ENCODE peak calls at places on chromosomes 16 and 17, in four cellular contexts. I is CD4-positive, CD25-positive, alpha-beta regulatory T cell; P is MG63; G is astrocyte of the spinal cord. H is an unnamed sample.

GRCh38 chr17:6108382-6108781 is 38.2 kb downstream of the WSCD1 start:
- DNase-seq in I (no peak), P (no peak), G (no peak), H (no peak)

GRCh38 chr17:81322271-81323082 is 27.4 kb upstream of the SLC38A10 start:
- DNase-seq in I (peak), P (peak), G (no peak), H (no peak)

GRCh38 chr17:42609182-42609813 is at the start of the genes RETREG3 and TUBG1:
- DNase-seq in I (peak), P (peak), G (peak), H (peak)

GRCh38 chr17:30824002-30824355 is 513 bp downstream of the CRLF3 start:
- DNase-seq in I (peak), P (peak), G (no peak), H (peak)

GRCh38 chr17:76138234-76138895 is 2.7 kb downstream of the FOXJ1 start:
- DNase-seq in I (no peak), P (no peak), G (no peak), H (no peak)

GRCh38 chr17:82338858-82339633 is 5.5 kb upstream of the SECTM1 start:
- DNase-seq in I (no peak), P (peak), G (peak), H (peak)

GRCh38 chr17:79934653-79934970 is 95.4 kb upstream of the CBX4 start:
- DNase-seq in I (no peak), P (no peak), G (no peak), H (no peak)

GRCh38 chr16:10609410-10609774 is 29.0 kb upstream of the EMP2 start:
- DNase-seq in I (no peak), P (peak), G (peak), H (peak)

GRCh38 chr17:18323007-18323406 is 7.9 kb downstream of the SMCR8 start:
- DNase-seq in I (no peak), P (peak), G (no peak), H (no peak)

GRCh38 chr17:47810200-47810821 is 11.3 kb downstream of the OSBPL7 start:
- DNase-seq in I (peak), P (peak), G (peak), H (peak)

GRCh38 chr17:18261146-18261515 is 669 bp downstream of the MIEF2 start:
- DNase-seq in I (no peak), P (peak), G (peak), H (peak)

GRCh38 chr16:73152731-73153130 is 104.8 kb upstream of the ZFHX3 start:
- DNase-seq in I (no peak), P (no peak), G (no peak), H (no peak)

GRCh38 chr17:30433514-30433913 is 43.7 kb upstream of the GOSR1 start:
- DNase-seq in I (no peak), P (peak), G (peak), H (peak)

GRCh38 chr17:4560837-4561241 is 462 bp upstream of the GGT6 start:
- DNase-seq in I (no peak), P (no peak), G (no peak), H (peak)

GRCh38 chr17:4562000-4562969 is 1.9 kb upstream of the GGT6 start:
- DNase-seq in I (peak), P (no peak), G (no peak), H (no peak)

GRCh38 chr17:4558311-4558972 is 1.9 kb downstream of the GGT6 start:
- DNase-seq in I (no peak), P (no peak), G (no peak), H (no peak)

GRCh38 chr17:4559139-4559791 is 1.1 kb downstream of the GGT6 start:
- DNase-seq in I (no peak), P (no peak), G (no peak), H (no peak)

GRCh38 chr17:4559851-4560820 is at the start of gene GGT6:
- DNase-seq in I (no peak), P (no peak), G (no peak), H (no peak)
- H3K4me3 ChIP-seq in I (no peak), P (no peak), G (no peak), H (no peak)

GRCh38 chr17:16987001-16987829 is 15.3 kb upstream of the TNFRSF13B start:
- DNase-seq in I (no peak), P (no peak), G (no peak), H (no peak)
- H3K4me3 ChIP-seq in I (no peak), P (no peak), G (no peak), H (no peak)

GRCh38 chr17:62062313-62062712 is 2.8 kb downstream of the MED13 start:
- DNase-seq in I (no peak), P (no peak), G (peak), H (peak)
- H3K4me3 ChIP-seq in I (peak), P (peak), G (peak), H (peak)

DNA sequence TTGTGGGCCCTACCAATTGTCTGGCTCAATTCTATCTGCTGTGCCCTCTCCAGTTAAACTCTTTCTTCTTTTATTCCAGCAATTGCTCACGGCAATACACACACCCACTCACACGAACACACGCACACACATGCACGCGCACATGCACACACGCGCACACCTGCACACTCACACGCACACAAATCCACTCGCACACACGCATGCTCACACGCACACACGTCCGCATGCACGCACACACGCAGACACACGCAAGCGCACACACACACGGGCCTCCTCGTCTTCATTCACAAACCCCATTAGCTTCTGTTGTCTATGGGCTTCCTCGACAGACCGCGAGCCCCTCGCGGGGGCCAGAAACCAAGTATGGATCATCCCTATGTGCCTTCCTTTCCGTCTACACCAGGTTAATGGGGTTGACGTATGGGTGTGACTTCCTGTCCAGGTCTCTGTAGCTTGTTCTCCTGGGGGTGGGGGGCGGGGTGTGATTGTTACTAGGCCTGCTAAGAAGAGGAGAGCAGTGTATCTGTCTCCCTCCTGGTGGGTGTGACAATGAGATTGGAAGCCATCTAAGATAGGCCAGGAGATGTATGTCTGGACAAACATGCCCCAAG is 717 bp upstream of the CTF1 start:
- DNase-seq in I (peak), P (no peak), G (no peak), H (peak)
- H3K4me3 ChIP-seq in I (no peak), P (no peak), G (peak), H (peak)

DNA sequence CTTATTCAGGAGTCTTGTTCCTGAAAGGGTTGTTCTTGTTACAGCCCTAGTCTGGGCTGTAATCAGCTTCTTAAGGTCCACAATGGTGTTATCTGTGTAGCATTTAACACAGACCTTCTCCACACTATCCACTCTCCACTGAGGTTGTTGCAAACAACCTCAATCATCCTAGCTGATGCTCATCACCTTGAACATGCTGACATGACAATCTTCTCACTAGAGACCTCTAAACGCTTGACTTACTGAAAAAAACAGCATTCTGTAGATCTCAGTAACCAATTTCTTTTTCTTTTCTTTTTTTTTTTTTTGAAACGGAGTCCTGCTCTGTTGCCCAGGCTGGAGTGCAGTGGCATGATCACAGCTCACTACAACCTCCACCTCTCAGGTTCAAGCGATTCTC is 3.6 kb downstream of the TNFRSF17 start:
- DNase-seq in I (no peak), P (no peak), G (no peak), H (no peak)
- H3K4me3 ChIP-seq in I (no peak), P (no peak), G (no peak), H (no peak)

DNA sequence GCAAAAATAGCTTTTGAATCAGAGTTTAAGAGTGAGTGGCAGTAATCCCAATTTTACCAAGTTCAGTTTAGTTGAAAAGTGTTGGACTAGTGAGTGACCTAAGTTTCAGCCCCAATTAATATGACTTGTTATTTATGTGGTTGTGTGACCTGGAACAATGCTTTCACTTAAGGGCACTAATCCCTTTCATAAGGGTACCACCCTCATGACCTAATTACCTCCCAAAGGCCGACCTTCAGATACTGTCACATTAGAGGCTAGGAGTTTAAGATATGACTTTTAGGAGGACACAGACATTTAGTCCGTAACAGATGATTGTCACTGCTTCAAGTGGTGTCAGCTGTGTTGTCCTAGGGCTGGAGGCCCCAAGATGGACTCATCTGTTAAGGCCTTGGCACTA is 190.0 kb downstream of the IRX3 start:
- DNase-seq in I (no peak), P (no peak), G (no peak), H (no peak)
- H3K4me3 ChIP-seq in I (no peak), P (no peak), G (no peak), H (no peak)

DNA sequence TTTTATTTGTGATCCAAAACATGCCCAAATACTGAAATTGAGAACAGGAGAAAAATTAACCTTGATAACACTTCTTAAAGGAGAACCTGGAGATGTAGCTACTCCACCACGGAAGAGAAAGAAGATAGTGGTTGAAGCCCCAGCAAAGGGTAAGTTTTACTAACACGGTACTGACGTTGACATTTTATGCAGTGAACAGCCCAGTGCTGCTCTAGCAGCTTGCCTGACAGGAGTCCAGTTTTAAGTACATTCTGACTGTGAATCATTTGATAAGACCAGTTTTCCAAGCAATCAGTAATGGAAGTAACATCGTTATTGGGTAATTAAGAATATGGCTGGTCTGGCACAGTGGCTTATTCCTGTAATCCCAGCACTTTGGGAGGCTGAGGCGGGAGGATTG is 6.5 kb downstream of the ORC6 start:
- DNase-seq in I (no peak), P (no peak), G (no peak), H (no peak)
- H3K4me3 ChIP-seq in I (no peak), P (no peak), G (no peak), H (no peak)

DNA sequence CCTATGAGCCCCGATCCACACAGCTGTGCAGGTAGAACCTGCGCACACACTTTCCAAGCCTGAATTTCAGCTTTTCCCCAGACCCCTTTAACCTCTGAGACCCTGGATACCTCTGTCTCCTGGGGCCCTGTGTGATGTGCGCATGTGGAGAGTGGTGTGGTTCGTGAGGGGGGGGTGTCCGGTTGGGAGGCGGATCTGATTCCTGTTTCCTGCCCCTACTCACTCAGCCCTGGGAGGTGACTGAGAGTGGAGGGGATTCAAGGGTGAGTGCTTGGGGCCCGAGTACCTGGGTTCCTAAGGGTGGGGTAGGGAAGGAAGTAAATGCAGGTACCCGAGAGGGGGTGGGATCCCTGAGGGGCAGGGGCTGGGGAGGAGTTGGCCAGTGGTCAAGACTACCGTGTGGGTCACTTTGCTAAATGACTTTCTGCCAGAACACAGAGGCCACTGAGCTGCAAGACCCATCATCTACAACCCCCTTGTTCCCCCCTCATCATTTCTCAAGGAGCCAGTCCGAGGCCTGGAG is 621 bp downstream of the ARHGEF15 start:
- DNase-seq in I (no peak), P (no peak), G (no peak), H (no peak)
- H3K4me3 ChIP-seq in I (no peak), P (no peak), G (no peak), H (no peak)

H was measured in fibroblast of pulmonary artery.